ENCODE peak calls at places on chromosomes 7 and 10, in ten cellular contexts. One of them, this sample, is unnamed.

GRCh38 chr7:14048889-14049288 is 59.4 kb upstream of the ETV1 start:
- DNase-seq in fibroblast of villous mesenchyme: no peak
- DNase-seq in AG04450: no peak
- DNase-seq in NCI-H1694 treated with DMSO at 0.1 percent for 48 hours: no peak
- DNase-seq in NCI-H1092 treated with DMSO at 0.1 percent for 48 hours: no peak
- DNase-seq in Caki2: no peak
- DNase-seq in D721Med: no peak
- DNase-seq in stimulated activated CD8-positive, alpha-beta memory T cell treated with anti-CD3 and anti-CD28 coated beads, Interleukin-7, amount 100 ng/mL, for 24 hours: no peak
- DNase-seq in cardiac muscle cell: no peak
- DNase-seq in HFF-Myc: no peak
- DNase-seq in this sample: no peak

GRCh38 chr7:102096706-102097427 is 189.8 kb upstream of the SH2B2 start:
- DNase-seq in HFF-Myc: no peak
- DNase-seq in AG04450: no peak
- DNase-seq in stimulated activated CD8-positive, alpha-beta memory T cell treated with anti-CD3 and anti-CD28 coated beads, Interleukin-7, amount 100 ng/mL, for 24 hours: no peak
- DNase-seq in NCI-H1092 treated with DMSO at 0.1 percent for 48 hours: no peak
- DNase-seq in cardiac muscle cell: no peak
- DNase-seq in Caki2: peak
- DNase-seq in fibroblast of villous mesenchyme: no peak
- DNase-seq in NCI-H1694 treated with DMSO at 0.1 percent for 48 hours: no peak
- DNase-seq in D721Med: no peak
- DNase-seq in this sample: no peak

GRCh38 chr7:83655951-83656556 is 7.1 kb upstream of the SEMA3E start:
- DNase-seq in D721Med: no peak
- DNase-seq in HFF-Myc: no peak
- DNase-seq in AG04450: peak
- DNase-seq in NCI-H1092 treated with DMSO at 0.1 percent for 48 hours: peak
- DNase-seq in Caki2: peak
- DNase-seq in stimulated activated CD8-positive, alpha-beta memory T cell treated with anti-CD3 and anti-CD28 coated beads, Interleukin-7, amount 100 ng/mL, for 24 hours: no peak
- DNase-seq in fibroblast of villous mesenchyme: peak
- DNase-seq in NCI-H1694 treated with DMSO at 0.1 percent for 48 hours: peak
- DNase-seq in cardiac muscle cell: peak
- DNase-seq in this sample: peak

GRCh38 chr7:46687203-46687602 is 766.1 kb upstream of the IGFBP3 start:
- DNase-seq in stimulated activated CD8-positive, alpha-beta memory T cell treated with anti-CD3 and anti-CD28 coated beads, Interleukin-7, amount 100 ng/mL, for 24 hours: no peak
- DNase-seq in NCI-H1694 treated with DMSO at 0.1 percent for 48 hours: no peak
- DNase-seq in D721Med: no peak
- DNase-seq in fibroblast of villous mesenchyme: peak
- DNase-seq in Caki2: no peak
- DNase-seq in HFF-Myc: no peak
- DNase-seq in cardiac muscle cell: no peak
- DNase-seq in AG04450: no peak
- DNase-seq in NCI-H1092 treated with DMSO at 0.1 percent for 48 hours: no peak
- DNase-seq in this sample: no peak

GRCh38 chr10:35040761-35041501 is 49.2 kb downstream of the CUL2 start:
- DNase-seq in stimulated activated CD8-positive, alpha-beta memory T cell treated with anti-CD3 and anti-CD28 coated beads, Interleukin-7, amount 100 ng/mL, for 24 hours: no peak
- DNase-seq in Caki2: no peak
- DNase-seq in D721Med: no peak
- DNase-seq in AG04450: no peak
- DNase-seq in NCI-H1092 treated with DMSO at 0.1 percent for 48 hours: no peak
- DNase-seq in cardiac muscle cell: no peak
- DNase-seq in fibroblast of villous mesenchyme: peak
- DNase-seq in NCI-H1694 treated with DMSO at 0.1 percent for 48 hours: no peak
- DNase-seq in HFF-Myc: no peak
- DNase-seq in this sample: peak

GRCh38 chr7:136845899-136846465 is 22.5 kb upstream of the CHRM2 start:
- DNase-seq in cardiac muscle cell: no peak
- DNase-seq in Caki2: no peak
- DNase-seq in NCI-H1092 treated with DMSO at 0.1 percent for 48 hours: no peak
- DNase-seq in HFF-Myc: no peak
- DNase-seq in D721Med: no peak
- DNase-seq in NCI-H1694 treated with DMSO at 0.1 percent for 48 hours: no peak
- DNase-seq in fibroblast of villous mesenchyme: peak
- DNase-seq in AG04450: no peak
- DNase-seq in stimulated activated CD8-positive, alpha-beta memory T cell treated with anti-CD3 and anti-CD28 coated beads, Interleukin-7, amount 100 ng/mL, for 24 hours: no peak
- DNase-seq in this sample: no peak

GRCh38 chr7:2843191-2843685 is 870 bp downstream of the GNA12 start:
- DNase-seq in D721Med: no peak
- DNase-seq in AG04450: no peak
- DNase-seq in cardiac muscle cell: no peak
- DNase-seq in NCI-H1694 treated with DMSO at 0.1 percent for 48 hours: no peak
- DNase-seq in Caki2: no peak
- DNase-seq in fibroblast of villous mesenchyme: peak
- DNase-seq in NCI-H1092 treated with DMSO at 0.1 percent for 48 hours: no peak
- DNase-seq in HFF-Myc: no peak
- DNase-seq in stimulated activated CD8-positive, alpha-beta memory T cell treated with anti-CD3 and anti-CD28 coated beads, Interleukin-7, amount 100 ng/mL, for 24 hours: no peak
- DNase-seq in this sample: no peak

GRCh38 chr10:70092389-70092718 is 39.7 kb downstream of the MACROH2A2 start:
- DNase-seq in NCI-H1694 treated with DMSO at 0.1 percent for 48 hours: no peak
- DNase-seq in AG04450: no peak
- DNase-seq in D721Med: no peak
- DNase-seq in cardiac muscle cell: no peak
- DNase-seq in HFF-Myc: no peak
- DNase-seq in fibroblast of villous mesenchyme: no peak
- DNase-seq in stimulated activated CD8-positive, alpha-beta memory T cell treated with anti-CD3 and anti-CD28 coated beads, Interleukin-7, amount 100 ng/mL, for 24 hours: no peak
- DNase-seq in NCI-H1092 treated with DMSO at 0.1 percent for 48 hours: no peak
- DNase-seq in Caki2: no peak
- DNase-seq in this sample: no peak

GRCh38 chr7:94431620-94432295 is 37.1 kb downstream of the COL1A2 start:
- DNase-seq in stimulated activated CD8-positive, alpha-beta memory T cell treated with anti-CD3 and anti-CD28 coated beads, Interleukin-7, amount 100 ng/mL, for 24 hours: no peak
- DNase-seq in AG04450: no peak
- DNase-seq in HFF-Myc: no peak
- DNase-seq in fibroblast of villous mesenchyme: peak
- DNase-seq in D721Med: no peak
- DNase-seq in cardiac muscle cell: no peak
- DNase-seq in NCI-H1694 treated with DMSO at 0.1 percent for 48 hours: no peak
- DNase-seq in NCI-H1092 treated with DMSO at 0.1 percent for 48 hours: no peak
- DNase-seq in Caki2: no peak
- DNase-seq in this sample: no peak

GRCh38 chr10:63582686-63583085 is 61.5 kb downstream of the REEP3 start:
- DNase-seq in D721Med: no peak
- DNase-seq in NCI-H1694 treated with DMSO at 0.1 percent for 48 hours: no peak
- DNase-seq in stimulated activated CD8-positive, alpha-beta memory T cell treated with anti-CD3 and anti-CD28 coated beads, Interleukin-7, amount 100 ng/mL, for 24 hours: no peak
- DNase-seq in AG04450: no peak
- DNase-seq in fibroblast of villous mesenchyme: no peak
- DNase-seq in NCI-H1092 treated with DMSO at 0.1 percent for 48 hours: no peak
- DNase-seq in cardiac muscle cell: no peak
- DNase-seq in Caki2: no peak
- DNase-seq in HFF-Myc: no peak
- DNase-seq in this sample: no peak

GRCh38 chr7:107815254-107815882 is 12.3 kb upstream of the SLC26A3 start:
- DNase-seq in cardiac muscle cell: no peak
- DNase-seq in stimulated activated CD8-positive, alpha-beta memory T cell treated with anti-CD3 and anti-CD28 coated beads, Interleukin-7, amount 100 ng/mL, for 24 hours: no peak
- DNase-seq in fibroblast of villous mesenchyme: peak
- DNase-seq in Caki2: no peak
- DNase-seq in NCI-H1694 treated with DMSO at 0.1 percent for 48 hours: no peak
- DNase-seq in HFF-Myc: no peak
- DNase-seq in NCI-H1092 treated with DMSO at 0.1 percent for 48 hours: no peak
- DNase-seq in D721Med: no peak
- DNase-seq in AG04450: no peak
- DNase-seq in this sample: no peak

GRCh38 chr10:89342219-89342966 is 14.6 kb downstream of the IFIT3 start:
- DNase-seq in NCI-H1092 treated with DMSO at 0.1 percent for 48 hours: no peak
- DNase-seq in HFF-Myc: no peak
- DNase-seq in D721Med: no peak
- DNase-seq in stimulated activated CD8-positive, alpha-beta memory T cell treated with anti-CD3 and anti-CD28 coated beads, Interleukin-7, amount 100 ng/mL, for 24 hours: no peak
- DNase-seq in AG04450: no peak
- DNase-seq in fibroblast of villous mesenchyme: peak
- DNase-seq in NCI-H1694 treated with DMSO at 0.1 percent for 48 hours: no peak
- DNase-seq in cardiac muscle cell: no peak
- DNase-seq in Caki2: peak
- DNase-seq in this sample: peak

GRCh38 chr10:4810093-4810492 is 15.9 kb upstream of the AKR1E2 start:
- DNase-seq in NCI-H1694 treated with DMSO at 0.1 percent for 48 hours: no peak
- DNase-seq in fibroblast of villous mesenchyme: peak
- DNase-seq in stimulated activated CD8-positive, alpha-beta memory T cell treated with anti-CD3 and anti-CD28 coated beads, Interleukin-7, amount 100 ng/mL, for 24 hours: no peak
- DNase-seq in AG04450: no peak
- DNase-seq in D721Med: no peak
- DNase-seq in NCI-H1092 treated with DMSO at 0.1 percent for 48 hours: no peak
- DNase-seq in cardiac muscle cell: no peak
- DNase-seq in HFF-Myc: no peak
- DNase-seq in Caki2: peak
- DNase-seq in this sample: no peak

GRCh38 chr10:4812952-4813351 is 13.1 kb upstream of the AKR1E2 start:
- DNase-seq in NCI-H1694 treated with DMSO at 0.1 percent for 48 hours: no peak
- DNase-seq in AG04450: peak
- DNase-seq in fibroblast of villous mesenchyme: peak
- DNase-seq in HFF-Myc: peak
- DNase-seq in cardiac muscle cell: no peak
- DNase-seq in D721Med: no peak
- DNase-seq in NCI-H1092 treated with DMSO at 0.1 percent for 48 hours: no peak
- DNase-seq in stimulated activated CD8-positive, alpha-beta memory T cell treated with anti-CD3 and anti-CD28 coated beads, Interleukin-7, amount 100 ng/mL, for 24 hours: no peak
- DNase-seq in Caki2: peak
- DNase-seq in this sample: peak

GRCh38 chr10:110461530-110461929 is 36.2 kb upstream of the DUSP5 start:
- DNase-seq in HFF-Myc: no peak
- DNase-seq in stimulated activated CD8-positive, alpha-beta memory T cell treated with anti-CD3 and anti-CD28 coated beads, Interleukin-7, amount 100 ng/mL, for 24 hours: no peak
- DNase-seq in Caki2: no peak
- DNase-seq in AG04450: no peak
- DNase-seq in NCI-H1092 treated with DMSO at 0.1 percent for 48 hours: no peak
- DNase-seq in fibroblast of villous mesenchyme: no peak
- DNase-seq in D721Med: no peak
- DNase-seq in NCI-H1694 treated with DMSO at 0.1 percent for 48 hours: no peak
- DNase-seq in cardiac muscle cell: no peak
- DNase-seq in this sample: no peak

GRCh38 chr7:136086712-136087111 is 109.6 kb upstream of the MTPN start:
- DNase-seq in fibroblast of villous mesenchyme: peak
- DNase-seq in NCI-H1092 treated with DMSO at 0.1 percent for 48 hours: no peak
- DNase-seq in cardiac muscle cell: peak
- DNase-seq in AG04450: peak
- DNase-seq in NCI-H1694 treated with DMSO at 0.1 percent for 48 hours: no peak
- DNase-seq in Caki2: peak
- DNase-seq in D721Med: no peak
- DNase-seq in stimulated activated CD8-positive, alpha-beta memory T cell treated with anti-CD3 and anti-CD28 coated beads, Interleukin-7, amount 100 ng/mL, for 24 hours: no peak
- DNase-seq in HFF-Myc: peak
- DNase-seq in this sample: peak

GRCh38 chr10:131176907-131177306 is 134.6 kb downstream of the TCERG1L start:
- DNase-seq in AG04450: no peak
- DNase-seq in cardiac muscle cell: no peak
- DNase-seq in stimulated activated CD8-positive, alpha-beta memory T cell treated with anti-CD3 and anti-CD28 coated beads, Interleukin-7, amount 100 ng/mL, for 24 hours: no peak
- DNase-seq in HFF-Myc: no peak
- DNase-seq in fibroblast of villous mesenchyme: no peak
- DNase-seq in NCI-H1092 treated with DMSO at 0.1 percent for 48 hours: no peak
- DNase-seq in NCI-H1694 treated with DMSO at 0.1 percent for 48 hours: no peak
- DNase-seq in D721Med: no peak
- DNase-seq in Caki2: no peak
- DNase-seq in this sample: no peak

GRCh38 chr10:51108404-51108803 is 34.1 kb downstream of the PRKG1 start:
- DNase-seq in AG04450: no peak
- DNase-seq in HFF-Myc: no peak
- DNase-seq in stimulated activated CD8-positive, alpha-beta memory T cell treated with anti-CD3 and anti-CD28 coated beads, Interleukin-7, amount 100 ng/mL, for 24 hours: no peak
- DNase-seq in cardiac muscle cell: no peak
- DNase-seq in D721Med: no peak
- DNase-seq in NCI-H1092 treated with DMSO at 0.1 percent for 48 hours: no peak
- DNase-seq in fibroblast of villous mesenchyme: no peak
- DNase-seq in Caki2: no peak
- DNase-seq in NCI-H1694 treated with DMSO at 0.1 percent for 48 hours: no peak
- DNase-seq in this sample: no peak

GRCh38 chr10:129742742-129743550 is 221.1 kb downstream of the EBF3 start:
- DNase-seq in fibroblast of villous mesenchyme: no peak
- DNase-seq in Caki2: no peak
- DNase-seq in HFF-Myc: no peak
- DNase-seq in NCI-H1694 treated with DMSO at 0.1 percent for 48 hours: no peak
- DNase-seq in D721Med: no peak
- DNase-seq in cardiac muscle cell: no peak
- DNase-seq in AG04450: no peak
- DNase-seq in stimulated activated CD8-positive, alpha-beta memory T cell treated with anti-CD3 and anti-CD28 coated beads, Interleukin-7, amount 100 ng/mL, for 24 hours: no peak
- DNase-seq in NCI-H1092 treated with DMSO at 0.1 percent for 48 hours: no peak
- DNase-seq in this sample: no peak

GRCh38 chr7:38801786-38802185 is 107.2 kb downstream of the VPS41 start:
- DNase-seq in NCI-H1092 treated with DMSO at 0.1 percent for 48 hours: no peak
- DNase-seq in stimulated activated CD8-positive, alpha-beta memory T cell treated with anti-CD3 and anti-CD28 coated beads, Interleukin-7, amount 100 ng/mL, for 24 hours: no peak
- DNase-seq in Caki2: no peak
- DNase-seq in AG04450: no peak
- DNase-seq in fibroblast of villous mesenchyme: no peak
- DNase-seq in cardiac muscle cell: no peak
- DNase-seq in HFF-Myc: no peak
- DNase-seq in NCI-H1694 treated with DMSO at 0.1 percent for 48 hours: no peak
- DNase-seq in D721Med: no peak
- DNase-seq in this sample: no peak

GRCh38 chr7:158420591-158421340 is 166.9 kb downstream of the PTPRN2 start:
- DNase-seq in stimulated activated CD8-positive, alpha-beta memory T cell treated with anti-CD3 and anti-CD28 coated beads, Interleukin-7, amount 100 ng/mL, for 24 hours: no peak
- DNase-seq in HFF-Myc: no peak
- DNase-seq in fibroblast of villous mesenchyme: no peak
- DNase-seq in NCI-H1092 treated with DMSO at 0.1 percent for 48 hours: no peak
- DNase-seq in cardiac muscle cell: no peak
- DNase-seq in Caki2: no peak
- DNase-seq in NCI-H1694 treated with DMSO at 0.1 percent for 48 hours: no peak
- DNase-seq in AG04450: no peak
- DNase-seq in D721Med: no peak
- DNase-seq in this sample: no peak

GRCh38 chr10:10911471-10911921 is 106.2 kb upstream of the CELF2 start:
- DNase-seq in NCI-H1092 treated with DMSO at 0.1 percent for 48 hours: no peak
- DNase-seq in cardiac muscle cell: peak
- DNase-seq in HFF-Myc: peak
- DNase-seq in NCI-H1694 treated with DMSO at 0.1 percent for 48 hours: no peak
- DNase-seq in Caki2: peak
- DNase-seq in fibroblast of villous mesenchyme: peak
- DNase-seq in D721Med: no peak
- DNase-seq in stimulated activated CD8-positive, alpha-beta memory T cell treated with anti-CD3 and anti-CD28 coated beads, Interleukin-7, amount 100 ng/mL, for 24 hours: no peak
- DNase-seq in AG04450: peak
- DNase-seq in this sample: no peak

GRCh38 chr10:118568327-118568848 is 27.1 kb downstream of the PRLHR start:
- DNase-seq in HFF-Myc: peak
- DNase-seq in Caki2: peak
- DNase-seq in D721Med: no peak
- DNase-seq in NCI-H1694 treated with DMSO at 0.1 percent for 48 hours: peak
- DNase-seq in fibroblast of villous mesenchyme: peak
- DNase-seq in cardiac muscle cell: peak
- DNase-seq in stimulated activated CD8-positive, alpha-beta memory T cell treated with anti-CD3 and anti-CD28 coated beads, Interleukin-7, amount 100 ng/mL, for 24 hours: no peak
- DNase-seq in NCI-H1092 treated with DMSO at 0.1 percent for 48 hours: peak
- DNase-seq in AG04450: peak
- DNase-seq in this sample: peak

GRCh38 chr7:22251284-22251683 is 105.7 kb downstream of the RAPGEF5 start:
- DNase-seq in stimulated activated CD8-positive, alpha-beta memory T cell treated with anti-CD3 and anti-CD28 coated beads, Interleukin-7, amount 100 ng/mL, for 24 hours: no peak
- DNase-seq in AG04450: no peak
- DNase-seq in NCI-H1694 treated with DMSO at 0.1 percent for 48 hours: no peak
- DNase-seq in HFF-Myc: no peak
- DNase-seq in NCI-H1092 treated with DMSO at 0.1 percent for 48 hours: peak
- DNase-seq in Caki2: no peak
- DNase-seq in D721Med: no peak
- DNase-seq in fibroblast of villous mesenchyme: no peak
- DNase-seq in cardiac muscle cell: no peak
- DNase-seq in this sample: no peak

GRCh38 chr7:26329520-26330269 is 38.0 kb downstream of the SNX10 start:
- DNase-seq in AG04450: no peak
- DNase-seq in HFF-Myc: no peak
- DNase-seq in stimulated activated CD8-positive, alpha-beta memory T cell treated with anti-CD3 and anti-CD28 coated beads, Interleukin-7, amount 100 ng/mL, for 24 hours: no peak
- DNase-seq in D721Med: no peak
- DNase-seq in cardiac muscle cell: no peak
- DNase-seq in NCI-H1092 treated with DMSO at 0.1 percent for 48 hours: no peak
- DNase-seq in NCI-H1694 treated with DMSO at 0.1 percent for 48 hours: no peak
- DNase-seq in fibroblast of villous mesenchyme: no peak
- DNase-seq in Caki2: no peak
- DNase-seq in this sample: no peak

GRCh38 chr10:35657621-35658020 is 15.5 kb upstream of the FZD8 start:
- DNase-seq in stimulated activated CD8-positive, alpha-beta memory T cell treated with anti-CD3 and anti-CD28 coated beads, Interleukin-7, amount 100 ng/mL, for 24 hours: no peak
- DNase-seq in HFF-Myc: no peak
- DNase-seq in AG04450: no peak
- DNase-seq in D721Med: no peak
- DNase-seq in fibroblast of villous mesenchyme: no peak
- DNase-seq in Caki2: no peak
- DNase-seq in NCI-H1092 treated with DMSO at 0.1 percent for 48 hours: no peak
- DNase-seq in cardiac muscle cell: no peak
- DNase-seq in NCI-H1694 treated with DMSO at 0.1 percent for 48 hours: no peak
- DNase-seq in this sample: no peak

GRCh38 chr7:96111405-96111804 is 210.5 kb downstream of the SLC25A13 start:
- DNase-seq in fibroblast of villous mesenchyme: no peak
- DNase-seq in stimulated activated CD8-positive, alpha-beta memory T cell treated with anti-CD3 and anti-CD28 coated beads, Interleukin-7, amount 100 ng/mL, for 24 hours: no peak
- DNase-seq in NCI-H1092 treated with DMSO at 0.1 percent for 48 hours: no peak
- DNase-seq in HFF-Myc: no peak
- DNase-seq in D721Med: no peak
- DNase-seq in NCI-H1694 treated with DMSO at 0.1 percent for 48 hours: no peak
- DNase-seq in Caki2: no peak
- DNase-seq in cardiac muscle cell: no peak
- DNase-seq in AG04450: no peak
- DNase-seq in this sample: no peak

GRCh38 chr10:92384741-92385140 is 93.8 kb downstream of the MARCHF5 start:
- DNase-seq in fibroblast of villous mesenchyme: no peak
- DNase-seq in AG04450: no peak
- DNase-seq in cardiac muscle cell: no peak
- DNase-seq in NCI-H1694 treated with DMSO at 0.1 percent for 48 hours: no peak
- DNase-seq in NCI-H1092 treated with DMSO at 0.1 percent for 48 hours: no peak
- DNase-seq in Caki2: no peak
- DNase-seq in D721Med: no peak
- DNase-seq in HFF-Myc: no peak
- DNase-seq in stimulated activated CD8-positive, alpha-beta memory T cell treated with anti-CD3 and anti-CD28 coated beads, Interleukin-7, amount 100 ng/mL, for 24 hours: no peak
- DNase-seq in this sample: no peak

This sample was measured in HS-5.